ENCODE peak calls at places on chromosomes 3 and 15, in five cellular contexts. E, S, X, A and M are unnamed samples.

GRCh38 chr15:66775127-66776105 is 73.4 kb downstream of the SMAD6 start:
- DNase-seq in E (no peak), S (no peak), X (no peak), A (no peak), M (no peak)

GRCh38 chr15:28942046-28942445 is 56.3 kb downstream of the APBA2 start:
- DNase-seq in E (no peak), S (peak; percentile 57), X (no peak), A (no peak), M (no peak)

GRCh38 chr3:150681037-150681436 is 22.7 kb downstream of the ERICH6 start:
- DNase-seq in E (no peak), S (no peak), X (no peak), A (no peak), M (no peak)

GRCh38 chr3:19866751-19867347 is 67.2 kb downstream of the EFHB start:
- DNase-seq in E (peak; percentile 52), S (peak; percentile 2), X (peak; percentile 47), A (peak; percentile 61), M (no peak)

GRCh38 chr3:128554100-128554464 is 61.1 kb upstream of the GATA2 start:
- DNase-seq in E (no peak), S (no peak), X (no peak), A (peak; percentile 3), M (no peak)

GRCh38 chr15:80789296-80789695 is 10.1 kb downstream of the CEMIP start:
- DNase-seq in E (no peak), S (no peak), X (no peak), A (peak; percentile 40), M (no peak)

GRCh38 chr3:133408366-133408765 is 8.5 kb downstream of the BFSP2 start:
- DNase-seq in E (no peak), S (no peak), X (no peak), A (no peak), M (no peak)

GRCh38 chr3:40079845-40080240 is 229.7 kb upstream of the EIF1B start:
- DNase-seq in E (no peak), S (no peak), X (no peak), A (peak; percentile 46), M (no peak)

GRCh38 chr3:78610462-78611125 is 1157.2 kb downstream of the ROBO1 start:
- DNase-seq in E (no peak), S (no peak), X (no peak), A (peak; percentile 18), M (no peak)